ENCODE peak calls at places on chromosomes 5 and 9, in eight cellular contexts. Y, F, S, N, H, J, M and K are unnamed samples.

GRCh38 chr9:4905135-4905490 is 80.0 kb upstream of the JAK2 start:
- DNase-seq in H (no peak), Y (no peak), M (no peak), N (no peak), F (no peak), J (no peak), S (no peak), K (peak; percentile 18)

GRCh38 chr9:104907278-104907951 is 20.5 kb downstream of the ABCA1 start:
- DNase-seq in H (no peak), S (no peak), N (no peak), J (no peak), Y (no peak), F (peak; percentile 95), M (peak; percentile 64), K (no peak)

GRCh38 chr5:164679461-164679860 is 1174.0 kb downstream of the MAT2B start:
- DNase-seq in H (no peak), N (no peak), F (no peak), S (no peak), M (no peak), Y (no peak), J (no peak), K (no peak)

GRCh38 chr9:134983094-134983493 is 65.4 kb upstream of the FCN1 start:
- DNase-seq in N (no peak), S (no peak), F (peak; percentile 17), H (peak; percentile 40), J (no peak), M (peak; percentile 3), Y (peak; percentile 16), K (peak; percentile 17)

GRCh38 chr9:107068581-107068980 is 205.6 kb downstream of the ZNF462 start:
- DNase-seq in S (no peak), J (no peak), H (no peak), F (no peak), N (no peak), Y (no peak), M (no peak), K (no peak)

GRCh38 chr9:80552931-80553330 is 981.2 kb downstream of the TLE4 start:
- DNase-seq in M (no peak), F (peak; percentile 79), N (peak; percentile 39), J (no peak), Y (no peak), S (no peak), H (no peak), K (peak; percentile 5)

GRCh38 chr5:5617024-5617423 is 194.5 kb downstream of the ICE1 start:
- DNase-seq in M (no peak), Y (no peak), J (no peak), N (peak; percentile 55), S (no peak), H (no peak), F (no peak), K (no peak)

GRCh38 chr5:115309751-115310370 is 13.4 kb upstream of the CCDC112 start:
- DNase-seq in S (no peak), H (no peak), M (peak; percentile 82), J (no peak), F (peak; percentile 62), N (no peak), Y (peak; percentile 18), K (no peak)

GRCh38 chr5:4222821-4223220 is 627.2 kb downstream of the IRX1 start:
- DNase-seq in Y (no peak), J (no peak), N (no peak), F (no peak), M (no peak), S (no peak), H (no peak), K (no peak)

GRCh38 chr9:119368179-119368578 is 1.1 kb downstream of the BRINP1 start:
- DNase-seq in S (no peak), M (no peak), F (no peak), N (no peak), Y (peak; percentile 15), H (no peak), J (no peak), K (no peak)

GRCh38 chr9:69933445-69933844 is 110.2 kb upstream of the MAMDC2 start:
- DNase-seq in H (no peak), S (no peak), Y (no peak), M (no peak), F (no peak), J (no peak), N (no peak), K (no peak)

GRCh38 chr9:37953775-37954437 is 50.0 kb upstream of the SLC25A51 start:
- DNase-seq in H (no peak), N (no peak), Y (no peak), F (peak; percentile 99), J (no peak), S (no peak), M (peak; percentile 96), K (no peak)

GRCh38 chr5:57650360-57651069 is 167.9 kb upstream of the ACTBL2 start:
- DNase-seq in M (peak; percentile 64), N (peak; percentile 49), J (no peak), F (peak; percentile 74), S (no peak), H (peak; percentile 9), Y (peak; percentile 62), K (no peak)

GRCh38 chr9:2781336-2781735 is 62.6 kb downstream of the PUM3 start:
- DNase-seq in H (no peak), J (no peak), S (no peak), F (no peak), M (no peak), Y (no peak), N (no peak), K (no peak)

GRCh38 chr5:146482775-146483174 is 33.2 kb downstream of the GPR151 start:
- DNase-seq in S (no peak), N (no peak), H (no peak), Y (no peak), M (no peak), F (no peak), J (no peak), K (no peak)

GRCh38 chr5:133868946-133869674 is 99.3 kb downstream of the C5orf15 start:
- DNase-seq in F (peak; percentile 73), Y (peak; percentile 75), H (peak; percentile 75), J (peak; percentile 46), S (peak; percentile 40), M (peak; percentile 74), N (peak; percentile 83), K (peak; percentile 10)

GRCh38 chr5:137622850-137623249 is 113.0 kb downstream of the KLHL3 start:
- DNase-seq in H (no peak), M (no peak), Y (no peak), S (no peak), F (no peak), N (no peak), J (no peak), K (peak; percentile 72)

GRCh38 chr5:157564149-157564711 is 11.3 kb downstream of the ADAM19 start:
- DNase-seq in N (no peak), J (no peak), M (no peak), S (no peak), F (no peak), H (no peak), Y (no peak), K (no peak)

GRCh38 chr5:142756576-142756975 is 13.6 kb upstream of the ARHGAP26 start:
- DNase-seq in S (no peak), J (no peak), F (no peak), Y (no peak), M (no peak), H (no peak), N (no peak), K (no peak)

GRCh38 chr9:100492952-100493351 is 20.0 kb downstream of the TMEFF1 start:
- DNase-seq in H (no peak), Y (no peak), J (no peak), S (no peak), N (no peak), M (peak; percentile 8), F (peak; percentile 52), K (no peak)
- TF ChIP-seq CTCF in H (no peak), Y (peak; percentile 12), J (no peak), S (no peak), N (peak; percentile 16), M (peak; percentile 16), F (peak; percentile 40), K (no peak)

GRCh38 chr5:36150676-36151433 is 832 bp downstream of the LMBRD2 start:
- DNase-seq in J (no peak), N (peak; percentile 62), F (peak; percentile 59), H (peak; percentile 38), M (peak; percentile 66), S (peak; percentile 26), Y (peak; percentile 75), K (no peak)
- TF ChIP-seq CTCF in J (no peak), N (no peak), F (no peak), H (no peak), M (no peak), S (no peak), Y (no peak), K (no peak)

GRCh38 chr5:81425569-81425968 is 31.6 kb upstream of the ACOT12 start:
- DNase-seq in Y (peak; percentile 55), F (peak; percentile 61), N (no peak), S (no peak), J (no peak), M (peak; percentile 52), H (no peak), K (peak; percentile 0)
- TF ChIP-seq CTCF in Y (peak; percentile 82), F (peak; percentile 44), N (peak; percentile 55), S (peak; percentile 71), J (peak; percentile 71), M (peak; percentile 68), H (peak; percentile 93), K (no peak)

DNA sequence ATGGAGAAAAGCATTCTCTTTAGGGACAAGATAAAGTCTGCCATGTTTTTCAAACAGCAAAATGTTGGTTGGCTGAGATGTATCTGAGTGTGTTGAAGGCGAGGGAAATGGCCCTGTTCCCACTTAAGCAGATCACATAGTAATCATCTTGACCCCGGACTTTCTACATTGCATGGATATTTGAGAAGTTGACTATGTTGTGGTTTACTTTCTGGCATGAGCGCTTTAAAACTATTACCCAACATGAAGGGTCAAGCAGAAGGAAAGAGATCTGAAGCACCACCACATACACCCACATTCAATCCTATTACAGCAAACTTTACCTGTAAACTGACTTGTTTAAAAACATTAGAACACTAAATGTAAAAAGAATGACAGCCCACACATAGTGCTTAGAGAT is 195.3 kb downstream of the PDE4D start:
- DNase-seq in F (peak; percentile 20), J (no peak), Y (no peak), H (no peak), N (no peak), M (no peak), S (no peak), K (no peak)
- TF ChIP-seq CTCF in F (no peak), J (no peak), Y (no peak), H (no peak), N (no peak), M (no peak), S (no peak), K (no peak)

DNA sequence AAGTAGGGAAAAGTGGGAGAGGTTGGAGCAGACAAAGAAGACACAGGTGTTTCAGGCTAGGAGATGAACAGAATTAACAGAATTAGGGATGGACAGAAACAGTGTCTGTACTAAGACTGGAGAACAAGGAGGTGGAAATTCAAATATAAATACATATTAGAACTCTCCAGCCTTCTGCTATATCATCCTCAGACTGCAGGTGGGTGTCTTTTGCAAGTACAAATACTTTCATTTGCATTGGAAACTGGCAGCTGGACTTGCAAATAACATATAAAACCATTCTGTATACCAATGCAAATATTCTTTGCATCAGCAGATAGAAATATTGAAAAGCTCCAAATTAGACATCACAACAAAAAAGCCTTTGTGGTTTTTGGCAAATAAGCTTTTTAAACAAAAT is 335.4 kb downstream of the ZNF608 start:
- DNase-seq in S (no peak), M (no peak), F (peak; percentile 28), J (no peak), Y (no peak), N (no peak), H (no peak), K (no peak)
- TF ChIP-seq CTCF in S (no peak), M (no peak), F (no peak), J (no peak), Y (no peak), N (peak; percentile 17), H (no peak), K (no peak)